ENCODE peak calls at places on chromosomes 12 and 14, in seven cellular contexts. One of them, this sample, is unnamed. For H3K36me3, the result is how much of the 10 kb centered on the place peaks cover.

GRCh38 chr14:95651028-95651427 is 35.2 kb upstream of the TCL1B start:
- DNase-seq in endothelial cell of umbilical vein: no peak
- DNase-seq in GM12878: no peak
- DNase-seq in suprapubic skin: no peak
- DNase-seq in transverse colon: no peak
- DNase-seq in sigmoid colon: no peak
- DNase-seq in prostate gland: no peak
- DNase-seq in this sample: no peak

GRCh38 chr14:36268957-36269734 is 51.3 kb downstream of the MBIP start:
- DNase-seq in endothelial cell of umbilical vein: no peak
- DNase-seq in GM12878: no peak
- DNase-seq in suprapubic skin: no peak
- DNase-seq in transverse colon: no peak
- DNase-seq in sigmoid colon: no peak
- DNase-seq in prostate gland: no peak
- DNase-seq in this sample: no peak

GRCh38 chr12:68951652-68952051 is 18.7 kb upstream of the CPM start:
- DNase-seq in endothelial cell of umbilical vein: no peak
- DNase-seq in GM12878: no peak
- DNase-seq in suprapubic skin: no peak
- DNase-seq in transverse colon: peak
- DNase-seq in sigmoid colon: no peak
- DNase-seq in prostate gland: no peak
- DNase-seq in this sample: no peak

GRCh38 chr12:122031342-122032216 is 9.9 kb downstream of the BCL7A start:
- DNase-seq in endothelial cell of umbilical vein: peak
- DNase-seq in GM12878: no peak
- DNase-seq in suprapubic skin: no peak
- DNase-seq in transverse colon: peak
- DNase-seq in sigmoid colon: no peak
- DNase-seq in prostate gland: no peak
- DNase-seq in this sample: no peak

GRCh38 chr14:22837750-22838538 is 1.6 kb downstream of the MMP14 start:
- DNase-seq in endothelial cell of umbilical vein: no peak
- DNase-seq in GM12878: no peak
- DNase-seq in suprapubic skin: peak
- DNase-seq in transverse colon: peak
- DNase-seq in sigmoid colon: peak
- DNase-seq in prostate gland: peak
- DNase-seq in this sample: no peak

GRCh38 chr14:87133073-87133815 is 859.7 kb downstream of the GALC start:
- DNase-seq in endothelial cell of umbilical vein: no peak
- DNase-seq in GM12878: no peak
- DNase-seq in suprapubic skin: no peak
- DNase-seq in transverse colon: no peak
- DNase-seq in sigmoid colon: no peak
- DNase-seq in prostate gland: no peak
- DNase-seq in this sample: no peak

GRCh38 chr12:117045175-117045997 is 53.8 kb downstream of the TESC start:
- DNase-seq in endothelial cell of umbilical vein: no peak
- DNase-seq in GM12878: no peak
- DNase-seq in suprapubic skin: no peak
- DNase-seq in transverse colon: no peak
- DNase-seq in sigmoid colon: no peak
- DNase-seq in prostate gland: no peak
- DNase-seq in this sample: no peak

GRCh38 chr14:68815288-68816182 is 22.7 kb upstream of the ZFP36L1 start:
- DNase-seq in endothelial cell of umbilical vein: peak
- DNase-seq in GM12878: no peak
- DNase-seq in suprapubic skin: no peak
- DNase-seq in transverse colon: no peak
- DNase-seq in sigmoid colon: peak
- DNase-seq in prostate gland: no peak
- DNase-seq in this sample: no peak

GRCh38 chr12:50185496-50185895 is 18.3 kb upstream of the CERS5 start:
- DNase-seq in endothelial cell of umbilical vein: no peak
- DNase-seq in GM12878: no peak
- DNase-seq in suprapubic skin: no peak
- DNase-seq in transverse colon: no peak
- DNase-seq in sigmoid colon: no peak
- DNase-seq in prostate gland: no peak
- DNase-seq in this sample: no peak

GRCh38 chr14:26597136-26598080 is at the start of gene NOVA1:
- DNase-seq in endothelial cell of umbilical vein: peak
- DNase-seq in GM12878: no peak
- DNase-seq in suprapubic skin: peak
- DNase-seq in transverse colon: peak
- DNase-seq in sigmoid colon: peak
- DNase-seq in prostate gland: no peak
- DNase-seq in this sample: peak

GRCh38 chr14:53295985-53296582 is 143.0 kb upstream of the DDHD1 start:
- DNase-seq in endothelial cell of umbilical vein: peak
- DNase-seq in GM12878: no peak
- DNase-seq in suprapubic skin: no peak
- DNase-seq in transverse colon: no peak
- DNase-seq in sigmoid colon: no peak
- DNase-seq in prostate gland: no peak
- DNase-seq in this sample: no peak

GRCh38 chr14:97290977-97291376 is 493.8 kb downstream of the VRK1 start:
- DNase-seq in endothelial cell of umbilical vein: no peak
- DNase-seq in GM12878: no peak
- DNase-seq in suprapubic skin: no peak
- DNase-seq in transverse colon: no peak
- DNase-seq in sigmoid colon: no peak
- DNase-seq in prostate gland: no peak
- DNase-seq in this sample: no peak

DNA sequence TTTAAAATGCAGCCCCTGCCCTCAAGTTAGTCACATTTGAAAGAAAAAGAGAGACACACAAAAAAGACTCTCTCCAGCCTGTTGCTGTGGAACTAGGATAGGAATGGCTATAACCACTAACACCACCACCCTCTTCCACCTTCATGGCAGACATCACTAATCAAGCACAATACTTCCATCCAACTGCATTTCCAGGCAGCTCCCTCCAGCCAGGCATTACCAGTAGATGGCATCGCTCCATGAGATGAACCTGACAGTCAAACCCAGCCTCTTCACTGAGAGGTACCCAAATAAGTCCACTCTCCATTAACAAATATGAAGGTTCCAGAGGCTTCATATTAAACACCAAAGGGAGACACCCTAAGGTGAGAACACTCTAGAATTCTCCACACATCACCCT is 24.4 kb downstream of the SLC8B1 start:
- DNase-seq in endothelial cell of umbilical vein: no peak
- DNase-seq in GM12878: no peak
- DNase-seq in suprapubic skin: no peak
- DNase-seq in transverse colon: no peak
- DNase-seq in sigmoid colon: no peak
- DNase-seq in prostate gland: no peak
- DNase-seq in this sample: no peak
- H3K36me3 ChIP-seq in endothelial cell of umbilical vein: under half
- H3K36me3 ChIP-seq in GM12878: under half
- H3K36me3 ChIP-seq in suprapubic skin: half or more
- H3K36me3 ChIP-seq in transverse colon: under half
- H3K36me3 ChIP-seq in sigmoid colon: half or more
- H3K36me3 ChIP-seq in prostate gland: under half
- H3K36me3 ChIP-seq in this sample: under half

GRCh38 chr14:61694039-61694438 is 1.3 kb upstream of the HIF1A start:
- DNase-seq in endothelial cell of umbilical vein: no peak
- DNase-seq in GM12878: no peak
- DNase-seq in suprapubic skin: no peak
- DNase-seq in transverse colon: no peak
- DNase-seq in sigmoid colon: no peak
- DNase-seq in prostate gland: no peak
- DNase-seq in this sample: no peak
- TF ChIP-seq POLR2AphosphoS5 in endothelial cell of umbilical vein: no peak
- TF ChIP-seq POLR2AphosphoS5 in GM12878: no peak
- TF ChIP-seq POLR2AphosphoS5 in suprapubic skin: no peak
- TF ChIP-seq POLR2AphosphoS5 in transverse colon: no peak
- TF ChIP-seq POLR2AphosphoS5 in sigmoid colon: no peak
- TF ChIP-seq POLR2AphosphoS5 in prostate gland: no peak
- TF ChIP-seq POLR2AphosphoS5 in this sample: no peak

GRCh38 chr12:1544991-1545700 is 49.2 kb downstream of the FBXL14 start:
- DNase-seq in endothelial cell of umbilical vein: peak
- DNase-seq in GM12878: no peak
- DNase-seq in suprapubic skin: no peak
- DNase-seq in transverse colon: no peak
- DNase-seq in sigmoid colon: no peak
- DNase-seq in prostate gland: no peak
- DNase-seq in this sample: peak
- TF ChIP-seq CTCF in endothelial cell of umbilical vein: peak
- TF ChIP-seq CTCF in GM12878: peak
- TF ChIP-seq CTCF in suprapubic skin: no peak
- TF ChIP-seq CTCF in transverse colon: peak
- TF ChIP-seq CTCF in sigmoid colon: no peak
- TF ChIP-seq CTCF in prostate gland: peak
- TF ChIP-seq CTCF in this sample: no peak

GRCh38 chr14:24206260-24207103 is 986 bp downstream of the TSSK4 start:
- DNase-seq in endothelial cell of umbilical vein: no peak
- DNase-seq in GM12878: no peak
- DNase-seq in suprapubic skin: no peak
- DNase-seq in transverse colon: no peak
- DNase-seq in sigmoid colon: peak
- DNase-seq in prostate gland: no peak
- DNase-seq in this sample: no peak
- H3K36me3 ChIP-seq in endothelial cell of umbilical vein: under half
- H3K36me3 ChIP-seq in GM12878: under half
- H3K36me3 ChIP-seq in suprapubic skin: half or more
- H3K36me3 ChIP-seq in transverse colon: under half
- H3K36me3 ChIP-seq in sigmoid colon: half or more
- H3K36me3 ChIP-seq in prostate gland: under half
- H3K36me3 ChIP-seq in this sample: under half

DNA sequence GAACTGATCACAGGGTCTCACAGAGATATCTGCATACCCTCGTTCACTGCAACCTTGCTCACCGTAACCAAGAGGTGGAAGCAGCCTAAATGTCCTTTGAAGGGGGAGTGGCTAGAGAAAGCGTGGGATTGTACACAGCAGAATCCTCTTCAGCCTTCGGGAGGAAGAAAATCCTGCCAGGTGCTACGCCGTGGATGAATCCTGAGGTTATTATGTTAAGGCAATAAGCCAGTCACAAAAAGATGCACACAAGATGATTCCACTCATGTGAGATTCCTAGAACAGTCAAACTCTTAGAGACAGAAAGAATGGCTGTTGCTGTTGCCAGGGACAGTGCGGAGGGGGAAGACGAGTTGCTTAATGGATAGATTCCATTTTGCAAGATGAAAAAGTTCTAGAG is 39.6 kb upstream of the SFSWAP start:
- DNase-seq in endothelial cell of umbilical vein: no peak
- DNase-seq in GM12878: no peak
- DNase-seq in suprapubic skin: no peak
- DNase-seq in transverse colon: no peak
- DNase-seq in sigmoid colon: no peak
- DNase-seq in prostate gland: no peak
- DNase-seq in this sample: no peak
- TF ChIP-seq POLR2AphosphoS5 in endothelial cell of umbilical vein: no peak
- TF ChIP-seq POLR2AphosphoS5 in GM12878: no peak
- TF ChIP-seq POLR2AphosphoS5 in suprapubic skin: no peak
- TF ChIP-seq POLR2AphosphoS5 in transverse colon: no peak
- TF ChIP-seq POLR2AphosphoS5 in sigmoid colon: no peak
- TF ChIP-seq POLR2AphosphoS5 in prostate gland: no peak
- TF ChIP-seq POLR2AphosphoS5 in this sample: no peak

This sample was measured in breast epithelium.